ENCODE peak calls at places on chromosomes 3 and 15, in nine cellular contexts. P, E, T, S, N, U, I, M and R are unnamed samples.

GRCh38 chr15:29570931-29571727 is 251.1 kb downstream of the TJP1 start:
- DNase-seq in P (no peak), E (peak; percentile 16), T (no peak), S (peak; percentile 9), N (no peak), U (peak; percentile 47), I (no peak), M (no peak), R (peak; percentile 14)

GRCh38 chr3:129068291-129068886 is 7.8 kb downstream of the GP9 start:
- DNase-seq in P (no peak), E (no peak), T (peak; percentile 65), S (peak; percentile 5), N (no peak), U (no peak), I (no peak), M (no peak), R (no peak)

GRCh38 chr3:131711114-131711786 is 208.5 kb upstream of the MRPL3 start:
- DNase-seq in P (no peak), E (no peak), T (no peak), S (no peak), N (no peak), U (no peak), I (no peak), M (no peak), R (no peak)

GRCh38 chr15:77484994-77485393 is 64.3 kb downstream of the HMG20A start:
- DNase-seq in P (no peak), E (no peak), T (no peak), S (no peak), N (no peak), U (no peak), I (no peak), M (no peak), R (no peak)

GRCh38 chr3:182730675-182731042 is 62.6 kb upstream of the ATP11B start:
- DNase-seq in P (no peak), E (no peak), T (no peak), S (no peak), N (no peak), U (no peak), I (no peak), M (no peak), R (no peak)

GRCh38 chr15:87419341-87419740 is 837.2 kb downstream of the NTRK3 start:
- DNase-seq in P (no peak), E (no peak), T (no peak), S (no peak), N (no peak), U (no peak), I (no peak), M (no peak), R (no peak)

GRCh38 chr3:107523361-107524213 is 825 bp downstream of the BBX start:
- DNase-seq in P (peak; percentile 33), E (peak; percentile 71), T (peak; percentile 82), S (peak; percentile 56), N (peak; percentile 78), U (peak; percentile 46), I (peak; percentile 76), M (peak; percentile 53), R (peak; percentile 76)

GRCh38 chr3:10556312-10556711 is 50.9 kb upstream of the ATP2B2 start:
- DNase-seq in P (no peak), E (no peak), T (no peak), S (no peak), N (no peak), U (no peak), I (no peak), M (no peak), R (no peak)

GRCh38 chr3:24117508-24117907 is 172.4 kb downstream of the NR1D2 start:
- DNase-seq in P (no peak), E (no peak), T (no peak), S (no peak), N (no peak), U (no peak), I (no peak), M (no peak), R (no peak)

GRCh38 chr15:34620814-34621213 is 37.4 kb upstream of the GOLGA8B start:
- DNase-seq in P (peak; percentile 14), E (no peak), T (no peak), S (no peak), N (no peak), U (no peak), I (no peak), M (no peak), R (no peak)

GRCh38 chr3:57128863-57129602 is 36.1 kb downstream of the IL17RD start:
- DNase-seq in P (no peak), E (no peak), T (no peak), S (no peak), N (no peak), U (no peak), I (no peak), M (no peak), R (no peak)

GRCh38 chr15:58473720-58474119 is 41.9 kb downstream of the LIPC start:
- DNase-seq in P (peak; percentile 89), E (no peak), T (peak; percentile 4), S (no peak), N (no peak), U (no peak), I (no peak), M (no peak), R (no peak)

GRCh38 chr3:56347219-56347871 is 120.9 kb downstream of the ERC2 start:
- DNase-seq in P (no peak), E (peak; percentile 58), T (peak; percentile 38), S (no peak), N (peak; percentile 51), U (peak; percentile 32), I (no peak), M (no peak), R (peak; percentile 76)